ENCODE peak calls at places on chromosomes 5 and 9, in eight cellular contexts. One of them, this sample, is unnamed.

GRCh38 chr9:136660971-136661540 is 1.7 kb upstream of the EGFL7 start:
- DNase-seq in activated T-cell treated with anti-CD3 and anti-CD28 coated beads for 1 hour: no peak
- DNase-seq in T-helper 2 cell: no peak
- DNase-seq in aorta: no peak
- DNase-seq in dorsolateral prefrontal cortex: no peak
- DNase-seq in MCF 10A: no peak
- DNase-seq in naive thymus-derived CD8-positive, alpha-beta T cell: no peak
- DNase-seq in cerebellar cortex: no peak
- DNase-seq in this sample: no peak

GRCh38 chr5:141665995-141666940 is 15.1 kb upstream of the FCHSD1 start:
- DNase-seq in activated T-cell treated with anti-CD3 and anti-CD28 coated beads for 1 hour: no peak
- DNase-seq in T-helper 2 cell: no peak
- DNase-seq in aorta: no peak
- DNase-seq in dorsolateral prefrontal cortex: no peak
- DNase-seq in MCF 10A: no peak
- DNase-seq in naive thymus-derived CD8-positive, alpha-beta T cell: peak; percentile 56
- DNase-seq in cerebellar cortex: no peak
- DNase-seq in this sample: no peak

GRCh38 chr5:56233230-56233629 is at the start of gene ANKRD55:
- DNase-seq in activated T-cell treated with anti-CD3 and anti-CD28 coated beads for 1 hour: no peak
- DNase-seq in T-helper 2 cell: no peak
- DNase-seq in aorta: no peak
- DNase-seq in dorsolateral prefrontal cortex: no peak
- DNase-seq in MCF 10A: no peak
- DNase-seq in naive thymus-derived CD8-positive, alpha-beta T cell: no peak
- DNase-seq in cerebellar cortex: peak; percentile 28
- DNase-seq in this sample: peak; percentile 12

GRCh38 chr5:18394154-18394804 is 760.0 kb downstream of the TAF11L14 start:
- DNase-seq in activated T-cell treated with anti-CD3 and anti-CD28 coated beads for 1 hour: peak; percentile 10
- DNase-seq in T-helper 2 cell: no peak
- DNase-seq in aorta: peak; percentile 80
- DNase-seq in dorsolateral prefrontal cortex: peak; percentile 67
- DNase-seq in MCF 10A: peak; percentile 83
- DNase-seq in naive thymus-derived CD8-positive, alpha-beta T cell: no peak
- DNase-seq in cerebellar cortex: peak; percentile 60
- DNase-seq in this sample: peak; percentile 51

GRCh38 chr5:142800776-142801494 is 30.8 kb downstream of the ARHGAP26 start:
- DNase-seq in activated T-cell treated with anti-CD3 and anti-CD28 coated beads for 1 hour: peak; percentile 10
- DNase-seq in T-helper 2 cell: no peak
- DNase-seq in aorta: no peak
- DNase-seq in dorsolateral prefrontal cortex: no peak
- DNase-seq in MCF 10A: no peak
- DNase-seq in naive thymus-derived CD8-positive, alpha-beta T cell: peak; percentile 69
- DNase-seq in cerebellar cortex: no peak
- DNase-seq in this sample: no peak

GRCh38 chr5:109125755-109126429 is 283.9 kb downstream of the PJA2 start:
- DNase-seq in activated T-cell treated with anti-CD3 and anti-CD28 coated beads for 1 hour: no peak
- DNase-seq in T-helper 2 cell: no peak
- DNase-seq in aorta: no peak
- DNase-seq in dorsolateral prefrontal cortex: no peak
- DNase-seq in MCF 10A: no peak
- DNase-seq in naive thymus-derived CD8-positive, alpha-beta T cell: no peak
- DNase-seq in cerebellar cortex: no peak
- DNase-seq in this sample: no peak

GRCh38 chr5:141349917-141350619 is at the start of gene PCDHGB1:
- DNase-seq in activated T-cell treated with anti-CD3 and anti-CD28 coated beads for 1 hour: peak; percentile 11
- DNase-seq in T-helper 2 cell: no peak
- DNase-seq in aorta: peak; percentile 62
- DNase-seq in dorsolateral prefrontal cortex: no peak
- DNase-seq in MCF 10A: peak; percentile 58
- DNase-seq in naive thymus-derived CD8-positive, alpha-beta T cell: no peak
- DNase-seq in cerebellar cortex: peak; percentile 48
- DNase-seq in this sample: no peak

GRCh38 chr9:33734911-33735310 is 60.5 kb upstream of the PRSS3 start:
- DNase-seq in activated T-cell treated with anti-CD3 and anti-CD28 coated beads for 1 hour: no peak
- DNase-seq in T-helper 2 cell: no peak
- DNase-seq in aorta: no peak
- DNase-seq in dorsolateral prefrontal cortex: no peak
- DNase-seq in MCF 10A: no peak
- DNase-seq in naive thymus-derived CD8-positive, alpha-beta T cell: no peak
- DNase-seq in cerebellar cortex: no peak
- DNase-seq in this sample: no peak

GRCh38 chr5:90233496-90233895 is 176.1 kb downstream of the CETN3 start:
- DNase-seq in activated T-cell treated with anti-CD3 and anti-CD28 coated beads for 1 hour: no peak
- DNase-seq in T-helper 2 cell: no peak
- DNase-seq in aorta: no peak
- DNase-seq in dorsolateral prefrontal cortex: no peak
- DNase-seq in MCF 10A: no peak
- DNase-seq in naive thymus-derived CD8-positive, alpha-beta T cell: no peak
- DNase-seq in cerebellar cortex: no peak
- DNase-seq in this sample: no peak

GRCh38 chr9:115758441-115758840 is 395.1 kb upstream of the PAPPA start:
- DNase-seq in activated T-cell treated with anti-CD3 and anti-CD28 coated beads for 1 hour: no peak
- DNase-seq in T-helper 2 cell: no peak
- DNase-seq in aorta: no peak
- DNase-seq in dorsolateral prefrontal cortex: no peak
- DNase-seq in MCF 10A: no peak
- DNase-seq in naive thymus-derived CD8-positive, alpha-beta T cell: no peak
- DNase-seq in cerebellar cortex: no peak
- DNase-seq in this sample: no peak

GRCh38 chr5:39543335-39543734 is 118.6 kb upstream of the DAB2 start:
- DNase-seq in activated T-cell treated with anti-CD3 and anti-CD28 coated beads for 1 hour: no peak
- DNase-seq in T-helper 2 cell: no peak
- DNase-seq in aorta: no peak
- DNase-seq in dorsolateral prefrontal cortex: no peak
- DNase-seq in MCF 10A: no peak
- DNase-seq in naive thymus-derived CD8-positive, alpha-beta T cell: no peak
- DNase-seq in cerebellar cortex: no peak
- DNase-seq in this sample: no peak

GRCh38 chr5:172713113-172713808 is 57.7 kb downstream of the DUSP1 start:
- DNase-seq in activated T-cell treated with anti-CD3 and anti-CD28 coated beads for 1 hour: peak; percentile 76
- DNase-seq in T-helper 2 cell: peak; percentile 71
- DNase-seq in aorta: peak; percentile 94
- DNase-seq in dorsolateral prefrontal cortex: peak; percentile 71
- DNase-seq in MCF 10A: peak; percentile 56
- DNase-seq in naive thymus-derived CD8-positive, alpha-beta T cell: peak; percentile 85
- DNase-seq in cerebellar cortex: peak; percentile 47
- DNase-seq in this sample: peak; percentile 31

GRCh38 chr9:134922932-134923240 is 5.2 kb upstream of the FCN1 start:
- DNase-seq in activated T-cell treated with anti-CD3 and anti-CD28 coated beads for 1 hour: no peak
- DNase-seq in T-helper 2 cell: no peak
- DNase-seq in aorta: peak; percentile 55
- DNase-seq in dorsolateral prefrontal cortex: no peak
- DNase-seq in MCF 10A: no peak
- DNase-seq in naive thymus-derived CD8-positive, alpha-beta T cell: peak; percentile 46
- DNase-seq in cerebellar cortex: no peak
- DNase-seq in this sample: no peak

GRCh38 chr9:80866121-80866520 is 823.2 kb downstream of the TLE1 start:
- DNase-seq in activated T-cell treated with anti-CD3 and anti-CD28 coated beads for 1 hour: no peak
- DNase-seq in T-helper 2 cell: no peak
- DNase-seq in aorta: no peak
- DNase-seq in dorsolateral prefrontal cortex: no peak
- DNase-seq in MCF 10A: no peak
- DNase-seq in naive thymus-derived CD8-positive, alpha-beta T cell: no peak
- DNase-seq in cerebellar cortex: no peak
- DNase-seq in this sample: no peak

GRCh38 chr9:134623408-134624066 is 18.1 kb upstream of the COL5A1 start:
- DNase-seq in activated T-cell treated with anti-CD3 and anti-CD28 coated beads for 1 hour: no peak
- DNase-seq in T-helper 2 cell: no peak
- DNase-seq in aorta: peak; percentile 70
- DNase-seq in dorsolateral prefrontal cortex: no peak
- DNase-seq in MCF 10A: no peak
- DNase-seq in naive thymus-derived CD8-positive, alpha-beta T cell: peak; percentile 56
- DNase-seq in cerebellar cortex: no peak
- DNase-seq in this sample: no peak

GRCh38 chr5:137491121-137491520 is 8.0 kb downstream of the SPOCK1 start:
- DNase-seq in activated T-cell treated with anti-CD3 and anti-CD28 coated beads for 1 hour: no peak
- DNase-seq in T-helper 2 cell: no peak
- DNase-seq in aorta: no peak
- DNase-seq in dorsolateral prefrontal cortex: no peak
- DNase-seq in MCF 10A: peak; percentile 34
- DNase-seq in naive thymus-derived CD8-positive, alpha-beta T cell: no peak
- DNase-seq in cerebellar cortex: no peak
- DNase-seq in this sample: no peak

GRCh38 chr5:93874080-93874479 is 132.7 kb upstream of the POU5F2 start:
- DNase-seq in activated T-cell treated with anti-CD3 and anti-CD28 coated beads for 1 hour: no peak
- DNase-seq in T-helper 2 cell: no peak
- DNase-seq in aorta: no peak
- DNase-seq in dorsolateral prefrontal cortex: no peak
- DNase-seq in MCF 10A: peak; percentile 45
- DNase-seq in naive thymus-derived CD8-positive, alpha-beta T cell: no peak
- DNase-seq in cerebellar cortex: no peak
- DNase-seq in this sample: no peak

GRCh38 chr5:119405444-119405843 is 46.9 kb upstream of the HSD17B4 start:
- DNase-seq in activated T-cell treated with anti-CD3 and anti-CD28 coated beads for 1 hour: no peak
- DNase-seq in T-helper 2 cell: no peak
- DNase-seq in aorta: no peak
- DNase-seq in dorsolateral prefrontal cortex: no peak
- DNase-seq in MCF 10A: no peak
- DNase-seq in naive thymus-derived CD8-positive, alpha-beta T cell: no peak
- DNase-seq in cerebellar cortex: no peak
- DNase-seq in this sample: no peak

GRCh38 chr9:112858625-112859147 is 32.0 kb downstream of the SLC46A2 start:
- DNase-seq in activated T-cell treated with anti-CD3 and anti-CD28 coated beads for 1 hour: no peak
- DNase-seq in T-helper 2 cell: no peak
- DNase-seq in aorta: no peak
- DNase-seq in dorsolateral prefrontal cortex: no peak
- DNase-seq in MCF 10A: peak; percentile 5
- DNase-seq in naive thymus-derived CD8-positive, alpha-beta T cell: no peak
- DNase-seq in cerebellar cortex: no peak
- DNase-seq in this sample: no peak

GRCh38 chr5:87650284-87650683 is 237.6 kb upstream of the CCNH start:
- DNase-seq in activated T-cell treated with anti-CD3 and anti-CD28 coated beads for 1 hour: no peak
- DNase-seq in T-helper 2 cell: no peak
- DNase-seq in aorta: no peak
- DNase-seq in dorsolateral prefrontal cortex: no peak
- DNase-seq in MCF 10A: peak; percentile 11
- DNase-seq in naive thymus-derived CD8-positive, alpha-beta T cell: no peak
- DNase-seq in cerebellar cortex: no peak
- DNase-seq in this sample: no peak

GRCh38 chr5:119398713-119399492 is 43.1 kb downstream of the TNFAIP8 start:
- DNase-seq in activated T-cell treated with anti-CD3 and anti-CD28 coated beads for 1 hour: no peak
- DNase-seq in T-helper 2 cell: no peak
- DNase-seq in aorta: peak; percentile 81
- DNase-seq in dorsolateral prefrontal cortex: no peak
- DNase-seq in MCF 10A: peak; percentile 95
- DNase-seq in naive thymus-derived CD8-positive, alpha-beta T cell: no peak
- DNase-seq in cerebellar cortex: peak; percentile 81
- DNase-seq in this sample: no peak

This sample was measured in caudate nucleus.